ENCODE peak calls at places on chromosomes 4 and X, in nine cellular contexts. One of them, this sample, is unnamed.

GRCh38 chr4:18057821-18058533 is 36.4 kb upstream of the LCORL start:
- DNase-seq in AG04449: no peak
- DNase-seq in psoas muscle: no peak
- DNase-seq in stomach: no peak
- DNase-seq in CD8-positive, alpha-beta T cell: no peak
- DNase-seq in upper lobe of right lung: no peak
- DNase-seq in fibroblast of lung: no peak
- DNase-seq in astrocyte of the cerebellum: no peak
- DNase-seq in heart left ventricle: no peak
- DNase-seq in this sample: no peak

GRCh38 chrX:112849010-112849409 is 8.4 kb upstream of the AMOT start:
- DNase-seq in AG04449: no peak
- DNase-seq in psoas muscle: peak; percentile 18
- DNase-seq in stomach: no peak
- DNase-seq in CD8-positive, alpha-beta T cell: no peak
- DNase-seq in upper lobe of right lung: no peak
- DNase-seq in fibroblast of lung: no peak
- DNase-seq in astrocyte of the cerebellum: no peak
- DNase-seq in heart left ventricle: no peak
- DNase-seq in this sample: no peak

GRCh38 chrX:129693343-129693742 is 38.6 kb upstream of the APLN start:
- DNase-seq in AG04449: no peak
- DNase-seq in psoas muscle: no peak
- DNase-seq in stomach: no peak
- DNase-seq in CD8-positive, alpha-beta T cell: no peak
- DNase-seq in upper lobe of right lung: no peak
- DNase-seq in fibroblast of lung: no peak
- DNase-seq in astrocyte of the cerebellum: no peak
- DNase-seq in heart left ventricle: no peak
- DNase-seq in this sample: no peak

GRCh38 chr4:187268940-187269339 is 545.3 kb upstream of the FAT1 start:
- DNase-seq in AG04449: no peak
- DNase-seq in psoas muscle: no peak
- DNase-seq in stomach: no peak
- DNase-seq in CD8-positive, alpha-beta T cell: no peak
- DNase-seq in upper lobe of right lung: no peak
- DNase-seq in fibroblast of lung: peak; percentile 12
- DNase-seq in astrocyte of the cerebellum: no peak
- DNase-seq in heart left ventricle: no peak
- DNase-seq in this sample: no peak

GRCh38 chr4:113114884-113115283 is 65.4 kb downstream of the ANK2 start:
- DNase-seq in AG04449: no peak
- DNase-seq in psoas muscle: no peak
- DNase-seq in stomach: no peak
- DNase-seq in CD8-positive, alpha-beta T cell: no peak
- DNase-seq in upper lobe of right lung: no peak
- DNase-seq in fibroblast of lung: no peak
- DNase-seq in astrocyte of the cerebellum: no peak
- DNase-seq in heart left ventricle: no peak
- DNase-seq in this sample: no peak

GRCh38 chr4:3671571-3672464 is 94.4 kb upstream of the ADRA2C start:
- DNase-seq in AG04449: no peak
- DNase-seq in psoas muscle: no peak
- DNase-seq in stomach: no peak
- DNase-seq in CD8-positive, alpha-beta T cell: no peak
- DNase-seq in upper lobe of right lung: peak; percentile 13
- DNase-seq in fibroblast of lung: no peak
- DNase-seq in astrocyte of the cerebellum: no peak
- DNase-seq in heart left ventricle: peak; percentile 14
- DNase-seq in this sample: no peak

GRCh38 chr4:172892300-172892699 is 276.3 kb upstream of the GALNT7 start:
- DNase-seq in AG04449: no peak
- DNase-seq in psoas muscle: no peak
- DNase-seq in stomach: no peak
- DNase-seq in CD8-positive, alpha-beta T cell: no peak
- DNase-seq in upper lobe of right lung: no peak
- DNase-seq in fibroblast of lung: no peak
- DNase-seq in astrocyte of the cerebellum: no peak
- DNase-seq in heart left ventricle: no peak
- DNase-seq in this sample: no peak

GRCh38 chrX:39734174-39734776 is 363.5 kb downstream of the BCOR start:
- DNase-seq in AG04449: no peak
- DNase-seq in psoas muscle: no peak
- DNase-seq in stomach: peak; percentile 75
- DNase-seq in CD8-positive, alpha-beta T cell: no peak
- DNase-seq in upper lobe of right lung: no peak
- DNase-seq in fibroblast of lung: no peak
- DNase-seq in astrocyte of the cerebellum: no peak
- DNase-seq in heart left ventricle: no peak
- DNase-seq in this sample: no peak

DNA sequence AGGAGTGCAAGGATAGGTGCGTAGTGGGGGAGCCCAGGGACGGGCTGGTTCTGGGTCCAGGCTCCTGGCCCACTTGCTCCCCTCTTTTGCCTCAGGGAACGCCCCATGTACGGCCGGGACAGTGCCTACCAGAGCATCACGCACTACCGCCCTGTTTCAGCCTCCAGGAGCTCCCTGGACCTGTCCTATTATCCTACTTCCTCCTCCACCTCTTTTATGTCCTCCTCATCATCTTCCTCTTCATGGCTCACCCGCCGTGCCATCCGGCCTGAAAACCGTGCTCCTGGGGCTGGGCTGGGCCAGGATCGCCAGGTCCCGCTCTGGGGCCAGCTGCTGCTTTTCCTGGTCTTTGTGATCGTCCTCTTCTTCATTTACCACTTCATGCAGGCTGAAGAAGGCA is 1.7 kb downstream of the EMD start:
- DNase-seq in AG04449: no peak
- DNase-seq in psoas muscle: no peak
- DNase-seq in stomach: no peak
- DNase-seq in CD8-positive, alpha-beta T cell: no peak
- DNase-seq in upper lobe of right lung: no peak
- DNase-seq in fibroblast of lung: no peak
- DNase-seq in astrocyte of the cerebellum: no peak
- DNase-seq in heart left ventricle: no peak
- DNase-seq in this sample: no peak
- H3K4me3 ChIP-seq in AG04449: peak overlapping the region; percentile 71
- H3K4me3 ChIP-seq in psoas muscle: peak overlapping the region; percentile 76
- H3K4me3 ChIP-seq in stomach: peak overlapping the region; percentile 75
- H3K4me3 ChIP-seq in CD8-positive, alpha-beta T cell: no peak overlapping the region
- H3K4me3 ChIP-seq in upper lobe of right lung: peak overlapping the region; percentile 70
- H3K4me3 ChIP-seq in fibroblast of lung: peak overlapping the region; percentile 74
- H3K4me3 ChIP-seq in astrocyte of the cerebellum: peak overlapping the region; percentile 71
- H3K4me3 ChIP-seq in heart left ventricle: peak overlapping the region; percentile 80
- H3K4me3 ChIP-seq in this sample: peak overlapping the region; percentile 71

DNA sequence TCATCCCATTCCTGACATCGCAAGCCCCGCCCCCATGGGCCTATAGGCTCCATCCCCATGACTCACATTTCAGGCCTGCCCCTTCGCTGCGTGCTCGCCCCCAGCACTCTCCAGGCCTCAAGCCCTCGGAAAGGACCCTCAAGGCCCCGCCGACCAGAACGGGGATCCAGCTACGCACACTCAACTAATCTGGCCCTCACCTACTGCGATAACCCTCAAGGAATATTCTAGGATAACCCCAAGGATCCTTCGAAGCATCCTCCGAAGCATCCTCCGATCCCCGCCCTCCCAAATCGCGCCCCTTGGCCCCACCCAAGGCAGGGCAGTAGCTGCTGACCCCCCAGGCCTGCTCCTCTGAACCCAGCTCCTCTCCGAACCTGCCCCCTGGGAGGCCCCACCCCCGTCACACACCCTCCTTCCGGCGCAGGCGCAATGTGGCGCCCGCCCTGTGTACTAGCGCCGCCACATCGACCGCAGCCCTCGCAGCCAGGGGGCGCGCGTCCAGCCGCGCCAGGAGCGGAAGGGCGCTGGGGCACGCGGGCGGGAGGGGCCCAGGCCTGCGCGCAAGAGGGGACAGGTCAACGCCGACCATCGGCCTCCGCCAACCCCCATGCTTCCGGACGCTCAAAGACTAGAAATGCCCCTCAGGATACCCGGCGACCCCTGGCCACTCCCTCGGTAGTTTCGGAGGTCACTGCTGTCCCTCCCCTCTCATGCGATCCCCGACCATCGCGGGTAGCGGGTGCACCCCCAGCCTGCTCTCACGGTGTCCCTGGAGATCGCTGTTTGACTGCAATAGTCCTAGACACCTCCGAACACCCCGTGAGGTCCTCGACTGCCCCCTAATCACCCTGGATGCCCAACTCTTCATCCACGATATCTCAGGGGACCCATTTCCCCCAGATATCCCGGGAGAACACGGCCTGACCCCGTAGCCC is 6.4 kb upstream of the MAGIX start:
- DNase-seq in AG04449: no peak
- DNase-seq in psoas muscle: peak; percentile 89
- DNase-seq in stomach: peak; percentile 91
- DNase-seq in CD8-positive, alpha-beta T cell: peak; percentile 83
- DNase-seq in upper lobe of right lung: peak; percentile 94
- DNase-seq in fibroblast of lung: peak; percentile 88
- DNase-seq in astrocyte of the cerebellum: peak; percentile 57
- DNase-seq in heart left ventricle: peak; percentile 91
- DNase-seq in this sample: peak; percentile 65
- H3K4me3 ChIP-seq in AG04449: peak overlapping the region; percentile 53
- H3K4me3 ChIP-seq in psoas muscle: peak overlapping the region; percentile 72
- H3K4me3 ChIP-seq in stomach: peak overlapping the region; percentile 52
- H3K4me3 ChIP-seq in CD8-positive, alpha-beta T cell: peak overlapping the region; percentile 83
- H3K4me3 ChIP-seq in upper lobe of right lung: peak overlapping the region; percentile 56
- H3K4me3 ChIP-seq in fibroblast of lung: peak overlapping the region; percentile 55
- H3K4me3 ChIP-seq in astrocyte of the cerebellum: peak overlapping the region; percentile 42
- H3K4me3 ChIP-seq in heart left ventricle: peak overlapping the region; percentile 55
- H3K4me3 ChIP-seq in this sample: peak overlapping the region; percentile 45

GRCh38 chr4:87007345-87008181 is 72.8 kb downstream of the AFF1 start:
- DNase-seq in AG04449: no peak
- DNase-seq in psoas muscle: peak; percentile 58
- DNase-seq in stomach: peak; percentile 59
- DNase-seq in CD8-positive, alpha-beta T cell: peak; percentile 37
- DNase-seq in upper lobe of right lung: peak; percentile 72
- DNase-seq in fibroblast of lung: peak; percentile 50
- DNase-seq in astrocyte of the cerebellum: peak; percentile 27
- DNase-seq in heart left ventricle: peak; percentile 64
- DNase-seq in this sample: no peak

GRCh38 chr4:87006531-87007344 is 71.9 kb downstream of the AFF1 start:
- DNase-seq in AG04449: peak; percentile 58
- DNase-seq in psoas muscle: peak; percentile 94
- DNase-seq in stomach: peak; percentile 95
- DNase-seq in CD8-positive, alpha-beta T cell: peak; percentile 92
- DNase-seq in upper lobe of right lung: peak; percentile 97
- DNase-seq in fibroblast of lung: peak; percentile 93
- DNase-seq in astrocyte of the cerebellum: peak; percentile 77
- DNase-seq in heart left ventricle: peak; percentile 96
- DNase-seq in this sample: peak; percentile 81

GRCh38 chr4:87010192-87010591 is 75.4 kb downstream of the AFF1 start:
- DNase-seq in AG04449: no peak
- DNase-seq in psoas muscle: no peak
- DNase-seq in stomach: no peak
- DNase-seq in CD8-positive, alpha-beta T cell: no peak
- DNase-seq in upper lobe of right lung: no peak
- DNase-seq in fibroblast of lung: no peak
- DNase-seq in astrocyte of the cerebellum: no peak
- DNase-seq in heart left ventricle: no peak
- DNase-seq in this sample: no peak

GRCh38 chr4:87011340-87012034 is 76.7 kb downstream of the AFF1 start:
- DNase-seq in AG04449: no peak
- DNase-seq in psoas muscle: no peak
- DNase-seq in stomach: no peak
- DNase-seq in CD8-positive, alpha-beta T cell: no peak
- DNase-seq in upper lobe of right lung: no peak
- DNase-seq in fibroblast of lung: peak; percentile 92
- DNase-seq in astrocyte of the cerebellum: peak; percentile 53
- DNase-seq in heart left ventricle: no peak
- DNase-seq in this sample: peak; percentile 62

DNA sequence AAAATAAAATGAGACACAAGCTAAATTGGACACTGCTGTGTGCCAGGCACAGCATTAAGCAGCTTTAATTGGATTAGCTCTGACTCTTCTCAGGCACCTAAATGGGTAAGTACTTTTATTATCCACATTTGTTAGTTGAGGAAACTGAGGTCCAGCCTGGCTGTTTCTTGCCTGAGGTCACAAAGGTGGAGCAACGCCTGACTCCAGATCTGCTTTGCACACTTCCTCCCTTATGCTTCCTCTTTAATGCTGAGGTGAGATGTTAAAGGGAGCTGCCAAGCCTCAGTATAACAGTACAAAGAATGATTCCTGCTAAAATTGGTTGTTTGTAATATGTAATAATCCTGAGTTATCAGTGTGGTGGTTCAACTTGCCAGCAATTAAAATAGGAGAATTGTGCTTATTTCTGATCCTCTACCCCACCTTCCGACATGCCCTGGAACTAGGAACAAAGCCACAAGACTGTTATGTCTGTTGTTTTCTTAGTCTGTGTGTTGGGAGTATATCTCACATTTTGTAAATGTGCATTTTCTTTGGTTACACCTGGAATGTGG is 74.4 kb downstream of the AFF1 start:
- DNase-seq in AG04449: no peak
- DNase-seq in psoas muscle: no peak
- DNase-seq in stomach: no peak
- DNase-seq in CD8-positive, alpha-beta T cell: no peak
- DNase-seq in upper lobe of right lung: no peak
- DNase-seq in fibroblast of lung: no peak
- DNase-seq in astrocyte of the cerebellum: no peak
- DNase-seq in heart left ventricle: peak; percentile 38
- DNase-seq in this sample: no peak
- H3K4me3 ChIP-seq in AG04449: no peak overlapping the region
- H3K4me3 ChIP-seq in psoas muscle: peak overlapping the region; percentile 87
- H3K4me3 ChIP-seq in stomach: no peak overlapping the region
- H3K4me3 ChIP-seq in CD8-positive, alpha-beta T cell: no peak overlapping the region
- H3K4me3 ChIP-seq in upper lobe of right lung: peak overlapping the region; percentile 83
- H3K4me3 ChIP-seq in fibroblast of lung: peak overlapping the region; percentile 70
- H3K4me3 ChIP-seq in astrocyte of the cerebellum: no peak overlapping the region
- H3K4me3 ChIP-seq in heart left ventricle: peak overlapping the region; percentile 81
- H3K4me3 ChIP-seq in this sample: no peak overlapping the region

GRCh38 chrX:21738145-21738949 is 19.6 kb downstream of the SMPX start:
- DNase-seq in AG04449: no peak
- DNase-seq in psoas muscle: peak; percentile 47
- DNase-seq in stomach: no peak
- DNase-seq in CD8-positive, alpha-beta T cell: no peak
- DNase-seq in upper lobe of right lung: no peak
- DNase-seq in fibroblast of lung: peak; percentile 31
- DNase-seq in astrocyte of the cerebellum: no peak
- DNase-seq in heart left ventricle: no peak
- DNase-seq in this sample: no peak

GRCh38 chrX:21741378-21741777 is 16.5 kb downstream of the SMPX start:
- DNase-seq in AG04449: no peak
- DNase-seq in psoas muscle: no peak
- DNase-seq in stomach: no peak
- DNase-seq in CD8-positive, alpha-beta T cell: no peak
- DNase-seq in upper lobe of right lung: no peak
- DNase-seq in fibroblast of lung: no peak
- DNase-seq in astrocyte of the cerebellum: no peak
- DNase-seq in heart left ventricle: no peak
- DNase-seq in this sample: no peak

GRCh38 chrX:21741869-21742701 is 15.8 kb downstream of the SMPX start:
- DNase-seq in AG04449: no peak
- DNase-seq in psoas muscle: no peak
- DNase-seq in stomach: no peak
- DNase-seq in CD8-positive, alpha-beta T cell: no peak
- DNase-seq in upper lobe of right lung: no peak
- DNase-seq in fibroblast of lung: peak; percentile 45
- DNase-seq in astrocyte of the cerebellum: no peak
- DNase-seq in heart left ventricle: no peak
- DNase-seq in this sample: no peak

GRCh38 chrX:21740329-21741274 is 17.3 kb downstream of the SMPX start:
- DNase-seq in AG04449: no peak
- DNase-seq in psoas muscle: peak; percentile 34
- DNase-seq in stomach: peak; percentile 49
- DNase-seq in CD8-positive, alpha-beta T cell: no peak
- DNase-seq in upper lobe of right lung: no peak
- DNase-seq in fibroblast of lung: peak; percentile 29
- DNase-seq in astrocyte of the cerebellum: peak; percentile 55
- DNase-seq in heart left ventricle: peak; percentile 75
- DNase-seq in this sample: no peak

GRCh38 chrX:21738950-21739287 is 19.0 kb downstream of the SMPX start:
- DNase-seq in AG04449: no peak
- DNase-seq in psoas muscle: no peak
- DNase-seq in stomach: no peak
- DNase-seq in CD8-positive, alpha-beta T cell: no peak
- DNase-seq in upper lobe of right lung: no peak
- DNase-seq in fibroblast of lung: no peak
- DNase-seq in astrocyte of the cerebellum: no peak
- DNase-seq in heart left ventricle: no peak
- DNase-seq in this sample: no peak
- H3K4me3 ChIP-seq in AG04449: no peak overlapping the region
- H3K4me3 ChIP-seq in psoas muscle: no peak overlapping the region
- H3K4me3 ChIP-seq in stomach: no peak overlapping the region
- H3K4me3 ChIP-seq in CD8-positive, alpha-beta T cell: no peak overlapping the region
- H3K4me3 ChIP-seq in upper lobe of right lung: no peak overlapping the region
- H3K4me3 ChIP-seq in fibroblast of lung: no peak overlapping the region
- H3K4me3 ChIP-seq in astrocyte of the cerebellum: no peak overlapping the region
- H3K4me3 ChIP-seq in heart left ventricle: no peak overlapping the region
- H3K4me3 ChIP-seq in this sample: no peak overlapping the region

This sample was measured in skeletal muscle cell.